ENCODE peak calls at places on chromosomes 12 and 14, in four cellular contexts. Z is heart left ventricle, Y is hepatocyte, N is fibroblast of lung. F is an unnamed sample.

GRCh38 chr12:119061208-119061796 is 80.0 kb downstream of the SRRM4 start:
- DNase-seq in Z (no peak), Y (peak; percentile 83), N (peak; percentile 19), F (peak; percentile 91)

GRCh38 chr14:66225337-66225736 is 260.8 kb upstream of the CCDC196 start:
- DNase-seq in Z (no peak), Y (no peak), N (no peak), F (no peak)

GRCh38 chr12:65896743-65897142 is 72.5 kb downstream of the HMGA2 start:
- DNase-seq in Z (no peak), Y (no peak), N (peak; percentile 40), F (no peak)

GRCh38 chr12:90575995-90576394 is 379.0 kb downstream of the CCER1 start:
- DNase-seq in Z (no peak), Y (no peak), N (no peak), F (peak; percentile 14)

GRCh38 chr12:726281-727140 is 25.9 kb upstream of the WNK1 start:
- DNase-seq in Z (no peak), Y (peak; percentile 62), N (peak; percentile 67), F (no peak)

GRCh38 chr14:95609398-95609990 is 74.6 kb downstream of the GLRX5 start:
- DNase-seq in Z (no peak), Y (peak; percentile 76), N (no peak), F (peak; percentile 33)

GRCh38 chr12:48969847-48970701 is 1.5 kb downstream of the WNT10B start:
- DNase-seq in Z (no peak), Y (peak; percentile 69), N (peak; percentile 30), F (no peak)

GRCh38 chr14:56412453-56413434 is 166.9 kb upstream of the TMEM260 start:
- DNase-seq in Z (no peak), Y (no peak), N (peak; percentile 16), F (no peak)

GRCh38 chr12:39764944-39765560 is 145.4 kb upstream of the ABCD2 start:
- DNase-seq in Z (no peak), Y (peak; percentile 56), N (peak; percentile 43), F (peak; percentile 43)

GRCh38 chr14:24861083-24861630 is 188.8 kb downstream of the STXBP6 start:
- DNase-seq in Z (no peak), Y (peak; percentile 17), N (peak; percentile 93), F (peak; percentile 44)

GRCh38 chr14:104284636-104285482 is 146.5 kb downstream of the KIF26A start:
- DNase-seq in Z (peak; percentile 51), Y (no peak), N (no peak), F (no peak)

GRCh38 chr14:73879027-73879426 is 7.6 kb upstream of the ZNF410 start:
- DNase-seq in Z (no peak), Y (no peak), N (peak; percentile 33), F (no peak)

GRCh38 chr12:3158851-3159465 is 81.8 kb downstream of the TSPAN9 start:
- DNase-seq in Z (no peak), Y (peak; percentile 68), N (peak; percentile 62), F (peak; percentile 9)

GRCh38 chr12:102612008-102612407 is 131.6 kb upstream of the IGF1 start:
- DNase-seq in Z (no peak), Y (no peak), N (no peak), F (no peak)

GRCh38 chr12:56629459-56630179 is 507 bp downstream of the BAZ2A start:
- DNase-seq in Z (no peak), Y (peak; percentile 40), N (peak; percentile 23), F (no peak)

GRCh38 chr12:42017036-42017435 is 127.6 kb downstream of the GXYLT1 start:
- DNase-seq in Z (no peak), Y (no peak), N (no peak), F (no peak)

GRCh38 chr14:97177016-97177415 is 379.8 kb downstream of the VRK1 start:
- DNase-seq in Z (no peak), Y (peak; percentile 43), N (peak; percentile 12), F (no peak)

GRCh38 chr12:26195250-26195640 is at the start of gene SSPN:
- DNase-seq in Z (peak; percentile 80), Y (peak; percentile 69), N (peak; percentile 83), F (peak; percentile 86)

GRCh38 chr14:64465856-64466554 is 706 bp downstream of the AKAP5 start:
- DNase-seq in Z (no peak), Y (peak; percentile 67), N (peak; percentile 73), F (peak; percentile 69)

GRCh38 chr12:25482637-25483036 is 70.4 kb downstream of the LMNTD1 start:
- DNase-seq in Z (no peak), Y (no peak), N (no peak), F (peak; percentile 7)

GRCh38 chr12:125092872-125093680 is 27.8 kb downstream of the AACS start:
- DNase-seq in Z (no peak), Y (peak; percentile 78), N (peak; percentile 59), F (peak; percentile 41)

GRCh38 chr14:101889898-101890297 is 74.5 kb upstream of the DYNC1H1 start:
- DNase-seq in Z (no peak), Y (no peak), N (no peak), F (peak; percentile 15)

GRCh38 chr14:95413289-95414215 is 93.8 kb upstream of the CLMN start:
- DNase-seq in Z (no peak), Y (no peak), N (no peak), F (no peak)

GRCh38 chr14:102046337-102047278 is 40.2 kb downstream of the HSP90AA1 start:
- DNase-seq in Z (peak; percentile 83), Y (peak; percentile 90), N (peak; percentile 56), F (peak; percentile 66)

DNA sequence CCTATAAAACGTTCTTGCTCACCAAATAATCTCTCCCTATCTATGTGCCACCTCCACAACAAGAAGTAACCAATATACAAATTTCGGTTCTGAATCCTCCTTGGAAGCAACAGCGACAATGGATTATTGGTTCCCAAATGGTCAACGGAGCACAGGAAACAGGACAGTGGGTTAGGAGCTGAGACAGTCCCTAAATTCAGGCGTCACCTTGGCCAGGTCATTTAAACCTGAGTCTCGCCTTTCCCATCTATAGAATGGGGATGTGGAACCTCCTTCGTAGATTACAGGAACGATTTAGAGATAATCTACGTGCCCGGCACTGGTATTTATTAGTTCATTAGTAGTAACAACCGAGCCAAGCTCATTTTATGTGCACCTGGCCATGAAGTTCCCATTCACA is 1.1 kb downstream of the NT5DC3 start:
- DNase-seq in Z (no peak), Y (no peak), N (no peak), F (no peak)
- H3K4me3 ChIP-seq in Z (no peak overlapping the region), Y (peak overlapping the region; percentile 63), N (peak overlapping the region; percentile 75), F (no peak overlapping the region)

GRCh38 chr12:20646239-20646827 is 48.8 kb upstream of the SLCO1C1 start:
- DNase-seq in Z (no peak), Y (peak; percentile 56), N (peak; percentile 51), F (peak; percentile 74)
- TF ChIP-seq CTCF in Z (peak; percentile 62), Y (peak; percentile 62), N (peak; percentile 60), F (peak; percentile 62)

GRCh38 chr12:103809154-103809553 is 31.9 kb downstream of the NT5DC3 start:
- DNase-seq in Z (no peak), Y (no peak), N (peak; percentile 56), F (no peak)
- H3K36me3 ChIP-seq in Z (no peaks in the 10 kb centered on the region), Y (no peaks in the 10 kb centered on the region), N (no peaks in the 10 kb centered on the region), F (no peaks in the 10 kb centered on the region)

DNA sequence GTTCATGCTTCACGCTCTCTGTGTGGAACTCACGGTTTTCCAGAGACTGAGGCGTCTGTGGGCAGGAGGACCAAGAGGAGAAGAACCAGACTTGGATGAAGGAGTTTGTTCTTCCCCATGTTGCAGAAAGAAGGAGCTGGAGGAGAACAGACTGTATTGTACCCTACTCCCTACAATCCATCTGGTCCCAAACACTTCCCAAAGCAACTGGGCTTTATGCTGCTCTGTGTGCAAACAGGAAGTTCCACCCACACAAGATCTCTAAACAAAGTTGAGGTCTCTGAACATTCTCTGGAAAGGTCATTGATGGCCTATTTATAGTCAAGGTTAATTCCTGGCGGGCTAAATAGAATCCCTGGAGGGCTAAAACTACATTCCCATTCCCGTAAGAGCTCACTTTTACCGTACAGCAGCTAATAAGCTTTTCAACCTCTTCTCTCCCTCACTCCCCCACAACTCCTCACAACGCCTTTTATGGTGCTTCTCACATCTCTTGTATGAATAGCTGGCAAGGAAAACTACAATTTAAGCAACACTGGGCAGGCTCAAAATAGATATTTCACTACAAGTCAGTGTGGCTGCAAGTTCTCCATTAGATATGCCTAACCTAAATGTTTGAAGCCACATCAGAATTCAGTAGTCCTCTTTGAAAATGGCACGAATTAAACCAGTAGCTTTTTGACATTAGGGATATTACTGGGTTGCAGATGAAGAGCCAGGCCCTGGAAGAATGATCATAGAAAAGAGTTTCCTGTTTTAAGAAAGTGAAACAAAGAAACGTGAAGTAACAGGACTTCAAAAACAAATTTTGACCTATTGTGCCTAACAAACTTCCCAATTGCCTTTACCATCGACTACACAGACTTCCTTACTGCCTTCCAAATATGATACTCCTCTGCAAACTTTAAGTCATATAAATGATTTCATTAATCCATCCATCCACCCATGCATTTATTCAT is at the start of gene A2M:
- DNase-seq in Z (no peak), Y (peak; percentile 19), N (peak; percentile 1), F (peak; percentile 47)
- H3K4me3 ChIP-seq in Z (peak within 1 kb of the TSS; percentile 48), Y (no peak within 1 kb of the TSS), N (peak within 1 kb of the TSS; percentile 65), F (peak within 1 kb of the TSS; percentile 8)

GRCh38 chr12:84912191-84913142 is at the start of gene SLC6A15:
- DNase-seq in Z (peak; percentile 51), Y (peak; percentile 85), N (peak; percentile 74), F (peak; percentile 87)
- TF ChIP-seq CTCF in Z (no peak), Y (peak; percentile 40), N (no peak), F (peak; percentile 43)

GRCh38 chr14:88481794-88482193 is 73.0 kb downstream of the PTPN21 start:
- DNase-seq in Z (no peak), Y (no peak), N (no peak), F (peak; percentile 68)
- H3K36me3 ChIP-seq in Z (peaks cover 59% of the 10 kb centered on the region), Y (no peaks in the 10 kb centered on the region), N (peaks cover 18% of the 10 kb centered on the region), F (peaks cover 15% of the 10 kb centered on the region)

DNA sequence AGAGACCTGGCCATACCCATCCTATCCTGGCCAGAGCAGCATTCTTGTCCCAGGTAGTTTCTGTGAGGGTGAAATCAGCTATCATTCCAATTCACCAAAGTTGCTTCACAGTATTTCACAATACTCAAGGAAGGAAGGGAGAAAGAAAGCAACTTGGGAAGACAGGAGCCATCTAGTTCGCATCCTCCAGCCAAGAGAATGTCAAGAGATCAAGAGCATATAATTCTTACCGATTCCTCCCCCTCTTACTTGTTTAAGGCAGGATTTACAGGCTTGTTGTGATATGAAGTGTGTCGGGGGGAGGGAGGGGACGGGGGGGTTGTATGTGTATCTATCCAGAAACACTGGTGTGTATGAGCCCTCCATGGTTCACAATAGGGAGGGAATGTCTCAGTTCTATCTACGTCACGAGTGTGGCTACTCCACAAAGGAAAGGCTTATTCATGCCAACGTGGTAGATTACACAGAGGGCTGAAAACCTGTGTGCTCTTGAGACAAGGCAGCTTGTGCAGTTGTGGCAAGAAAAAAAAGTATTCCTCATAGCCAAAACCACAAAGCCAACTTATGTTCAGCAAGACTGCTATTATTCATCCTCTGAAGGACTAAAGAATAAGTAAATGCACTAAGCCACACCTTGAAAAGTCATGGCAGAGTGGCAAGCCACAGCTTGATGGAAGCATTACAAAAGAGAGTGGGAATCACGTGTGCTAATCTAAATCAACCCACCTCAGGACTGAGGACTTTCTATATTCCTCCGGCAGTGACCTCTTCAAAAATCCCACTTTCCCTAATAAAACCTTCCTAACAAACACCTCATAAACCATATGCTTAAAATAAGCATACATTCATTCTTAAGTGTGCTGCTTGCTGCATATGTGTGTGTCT is 35.0 kb downstream of the CORO1C start:
- DNase-seq in Z (no peak), Y (peak; percentile 23), N (peak; percentile 100), F (peak; percentile 99)
- H3K4me3 ChIP-seq in Z (no peak overlapping the region), Y (no peak overlapping the region), N (peak overlapping the region; percentile 45), F (no peak overlapping the region)

F was measured in cardiac muscle cell.